ENCODE peak calls at places on chromosomes 6 and 20, in six cellular contexts. One of them, this sample, is unnamed.

GRCh38 chr6:20791932-20792331 is 257.7 kb downstream of the CDKAL1 start:
- DNase-seq in stromal cell of bone marrow: no peak
- DNase-seq in posterior cingulate gyrus: no peak
- DNase-seq in amygdala: no peak
- DNase-seq in EH: peak; percentile 39
- DNase-seq in NCI-H2029 treated with DMSO at 0.1 percent for 48 hours: no peak
- DNase-seq in this sample: no peak

GRCh38 chr6:10655508-10656055 is 38.8 kb downstream of the C6orf52 start:
- DNase-seq in stromal cell of bone marrow: no peak
- DNase-seq in posterior cingulate gyrus: no peak
- DNase-seq in amygdala: no peak
- DNase-seq in EH: no peak
- DNase-seq in NCI-H2029 treated with DMSO at 0.1 percent for 48 hours: no peak
- DNase-seq in this sample: no peak

GRCh38 chr6:70557998-70558397 is 8.7 kb upstream of the SDHAF4 start:
- DNase-seq in stromal cell of bone marrow: no peak
- DNase-seq in posterior cingulate gyrus: no peak
- DNase-seq in amygdala: no peak
- DNase-seq in EH: no peak
- DNase-seq in NCI-H2029 treated with DMSO at 0.1 percent for 48 hours: no peak
- DNase-seq in this sample: no peak

GRCh38 chr6:163412345-163412744 is 2.2 kb upstream of the QKI start:
- DNase-seq in stromal cell of bone marrow: no peak
- DNase-seq in posterior cingulate gyrus: no peak
- DNase-seq in amygdala: no peak
- DNase-seq in EH: no peak
- DNase-seq in NCI-H2029 treated with DMSO at 0.1 percent for 48 hours: no peak
- DNase-seq in this sample: no peak

GRCh38 chr6:151616091-151616513 is 122.3 kb downstream of the CCDC170 start:
- DNase-seq in stromal cell of bone marrow: no peak
- DNase-seq in posterior cingulate gyrus: no peak
- DNase-seq in amygdala: no peak
- DNase-seq in EH: no peak
- DNase-seq in NCI-H2029 treated with DMSO at 0.1 percent for 48 hours: no peak
- DNase-seq in this sample: no peak

GRCh38 chr6:107600936-107601335 is 111.0 kb downstream of the SOBP start:
- DNase-seq in stromal cell of bone marrow: peak; percentile 30
- DNase-seq in posterior cingulate gyrus: no peak
- DNase-seq in amygdala: no peak
- DNase-seq in EH: peak; percentile 43
- DNase-seq in NCI-H2029 treated with DMSO at 0.1 percent for 48 hours: no peak
- DNase-seq in this sample: no peak

GRCh38 chr6:158014505-158015187 is 33.0 kb downstream of the SYNJ2 start:
- DNase-seq in stromal cell of bone marrow: no peak
- DNase-seq in posterior cingulate gyrus: no peak
- DNase-seq in amygdala: no peak
- DNase-seq in EH: peak; percentile 44
- DNase-seq in NCI-H2029 treated with DMSO at 0.1 percent for 48 hours: no peak
- DNase-seq in this sample: no peak

GRCh38 chr20:49288784-49289696 is 11.2 kb upstream of the ZNFX1 start:
- DNase-seq in stromal cell of bone marrow: no peak
- DNase-seq in posterior cingulate gyrus: no peak
- DNase-seq in amygdala: no peak
- DNase-seq in EH: no peak
- DNase-seq in NCI-H2029 treated with DMSO at 0.1 percent for 48 hours: peak; percentile 9
- DNase-seq in this sample: no peak

GRCh38 chr6:146859206-146859605 is 260.4 kb downstream of the ADGB start:
- DNase-seq in stromal cell of bone marrow: no peak
- DNase-seq in posterior cingulate gyrus: no peak
- DNase-seq in amygdala: no peak
- DNase-seq in EH: no peak
- DNase-seq in NCI-H2029 treated with DMSO at 0.1 percent for 48 hours: no peak
- DNase-seq in this sample: no peak

GRCh38 chr6:134453792-134454510 is 136.0 kb upstream of the SGK1 start:
- DNase-seq in stromal cell of bone marrow: no peak
- DNase-seq in posterior cingulate gyrus: no peak
- DNase-seq in amygdala: no peak
- DNase-seq in EH: no peak
- DNase-seq in NCI-H2029 treated with DMSO at 0.1 percent for 48 hours: no peak
- DNase-seq in this sample: no peak

GRCh38 chr6:79466222-79466834 is 70.9 kb downstream of the LCA5 start:
- DNase-seq in stromal cell of bone marrow: peak; percentile 18
- DNase-seq in posterior cingulate gyrus: no peak
- DNase-seq in amygdala: no peak
- DNase-seq in EH: peak; percentile 26
- DNase-seq in NCI-H2029 treated with DMSO at 0.1 percent for 48 hours: peak; percentile 35
- DNase-seq in this sample: no peak

GRCh38 chr6:3068329-3069223 is at the start of gene RIPK1:
- DNase-seq in stromal cell of bone marrow: peak; percentile 78
- DNase-seq in posterior cingulate gyrus: peak; percentile 91
- DNase-seq in amygdala: peak; percentile 84
- DNase-seq in EH: peak; percentile 89
- DNase-seq in NCI-H2029 treated with DMSO at 0.1 percent for 48 hours: peak; percentile 92
- DNase-seq in this sample: peak; percentile 93

GRCh38 chr20:36585410-36586125 is 12.2 kb downstream of the TGIF2 start:
- DNase-seq in stromal cell of bone marrow: peak; percentile 71
- DNase-seq in posterior cingulate gyrus: no peak
- DNase-seq in amygdala: no peak
- DNase-seq in EH: peak; percentile 88
- DNase-seq in NCI-H2029 treated with DMSO at 0.1 percent for 48 hours: no peak
- DNase-seq in this sample: no peak

GRCh38 chr20:44701889-44702288 is 13.3 kb upstream of the CCN5 start:
- DNase-seq in stromal cell of bone marrow: no peak
- DNase-seq in posterior cingulate gyrus: no peak
- DNase-seq in amygdala: no peak
- DNase-seq in EH: no peak
- DNase-seq in NCI-H2029 treated with DMSO at 0.1 percent for 48 hours: no peak
- DNase-seq in this sample: no peak

GRCh38 chr6:43934803-43935602 is 165.0 kb downstream of the VEGFA start:
- DNase-seq in stromal cell of bone marrow: no peak
- DNase-seq in posterior cingulate gyrus: no peak
- DNase-seq in amygdala: no peak
- DNase-seq in EH: no peak
- DNase-seq in NCI-H2029 treated with DMSO at 0.1 percent for 48 hours: no peak
- DNase-seq in this sample: no peak

GRCh38 chr20:17481661-17482060 is 49.5 kb downstream of the BFSP1 start:
- DNase-seq in stromal cell of bone marrow: no peak
- DNase-seq in posterior cingulate gyrus: no peak
- DNase-seq in amygdala: no peak
- DNase-seq in EH: no peak
- DNase-seq in NCI-H2029 treated with DMSO at 0.1 percent for 48 hours: no peak
- DNase-seq in this sample: no peak

GRCh38 chr6:121851056-121851455 is 415.6 kb downstream of the GJA1 start:
- DNase-seq in stromal cell of bone marrow: no peak
- DNase-seq in posterior cingulate gyrus: no peak
- DNase-seq in amygdala: no peak
- DNase-seq in EH: peak; percentile 39
- DNase-seq in NCI-H2029 treated with DMSO at 0.1 percent for 48 hours: no peak
- DNase-seq in this sample: no peak

GRCh38 chr6:123745877-123746276 is 57.8 kb upstream of the NKAIN2 start:
- DNase-seq in stromal cell of bone marrow: peak; percentile 76
- DNase-seq in posterior cingulate gyrus: no peak
- DNase-seq in amygdala: no peak
- DNase-seq in EH: peak; percentile 7
- DNase-seq in NCI-H2029 treated with DMSO at 0.1 percent for 48 hours: no peak
- DNase-seq in this sample: no peak

GRCh38 chr6:143804835-143805239 is 38.3 kb upstream of the LTV1 start:
- DNase-seq in stromal cell of bone marrow: no peak
- DNase-seq in posterior cingulate gyrus: no peak
- DNase-seq in amygdala: no peak
- DNase-seq in EH: peak; percentile 62
- DNase-seq in NCI-H2029 treated with DMSO at 0.1 percent for 48 hours: no peak
- DNase-seq in this sample: no peak

GRCh38 chr6:41966214-41966920 is 24.8 kb upstream of the CCND3 start:
- DNase-seq in stromal cell of bone marrow: no peak
- DNase-seq in posterior cingulate gyrus: no peak
- DNase-seq in amygdala: no peak
- DNase-seq in EH: no peak
- DNase-seq in NCI-H2029 treated with DMSO at 0.1 percent for 48 hours: no peak
- DNase-seq in this sample: no peak

GRCh38 chr20:35006009-35006408 is 50.3 kb downstream of the MYH7B start:
- DNase-seq in stromal cell of bone marrow: no peak
- DNase-seq in posterior cingulate gyrus: no peak
- DNase-seq in amygdala: no peak
- DNase-seq in EH: no peak
- DNase-seq in NCI-H2029 treated with DMSO at 0.1 percent for 48 hours: no peak
- DNase-seq in this sample: no peak

GRCh38 chr6:109891924-109892323 is 86.2 kb upstream of the GPR6 start:
- DNase-seq in stromal cell of bone marrow: no peak
- DNase-seq in posterior cingulate gyrus: no peak
- DNase-seq in amygdala: no peak
- DNase-seq in EH: no peak
- DNase-seq in NCI-H2029 treated with DMSO at 0.1 percent for 48 hours: no peak
- DNase-seq in this sample: no peak

GRCh38 chr6:35294308-35294945 is 3.2 kb upstream of the DEF6 start:
- DNase-seq in stromal cell of bone marrow: no peak
- DNase-seq in posterior cingulate gyrus: no peak
- DNase-seq in amygdala: no peak
- DNase-seq in EH: peak; percentile 53
- DNase-seq in NCI-H2029 treated with DMSO at 0.1 percent for 48 hours: peak; percentile 10
- DNase-seq in this sample: no peak

GRCh38 chr6:156030053-156030452 is 574.4 kb upstream of the NOX3 start:
- DNase-seq in stromal cell of bone marrow: no peak
- DNase-seq in posterior cingulate gyrus: no peak
- DNase-seq in amygdala: no peak
- DNase-seq in EH: no peak
- DNase-seq in NCI-H2029 treated with DMSO at 0.1 percent for 48 hours: no peak
- DNase-seq in this sample: no peak

GRCh38 chr20:21571841-21572690 is 58.2 kb upstream of the NKX2-2 start:
- DNase-seq in stromal cell of bone marrow: no peak
- DNase-seq in posterior cingulate gyrus: no peak
- DNase-seq in amygdala: peak; percentile 3
- DNase-seq in EH: peak; percentile 4
- DNase-seq in NCI-H2029 treated with DMSO at 0.1 percent for 48 hours: peak; percentile 11
- DNase-seq in this sample: no peak

GRCh38 chr6:123810214-123810613 is 6.5 kb downstream of the NKAIN2 start:
- DNase-seq in stromal cell of bone marrow: no peak
- DNase-seq in posterior cingulate gyrus: no peak
- DNase-seq in amygdala: no peak
- DNase-seq in EH: no peak
- DNase-seq in NCI-H2029 treated with DMSO at 0.1 percent for 48 hours: no peak
- DNase-seq in this sample: no peak

GRCh38 chr6:134810402-134810801 is 139.5 kb downstream of the ALDH8A1 start:
- DNase-seq in stromal cell of bone marrow: no peak
- DNase-seq in posterior cingulate gyrus: no peak
- DNase-seq in amygdala: no peak
- DNase-seq in EH: peak; percentile 54
- DNase-seq in NCI-H2029 treated with DMSO at 0.1 percent for 48 hours: no peak
- DNase-seq in this sample: no peak

GRCh38 chr6:89237158-89237557 is 20.0 kb upstream of the GABRR1 start:
- DNase-seq in stromal cell of bone marrow: no peak
- DNase-seq in posterior cingulate gyrus: no peak
- DNase-seq in amygdala: no peak
- DNase-seq in EH: no peak
- DNase-seq in NCI-H2029 treated with DMSO at 0.1 percent for 48 hours: no peak
- DNase-seq in this sample: no peak

GRCh38 chr20:58661298-58662141 is 10.4 kb downstream of the STX16 start:
- DNase-seq in stromal cell of bone marrow: no peak
- DNase-seq in posterior cingulate gyrus: no peak
- DNase-seq in amygdala: no peak
- DNase-seq in EH: no peak
- DNase-seq in NCI-H2029 treated with DMSO at 0.1 percent for 48 hours: no peak
- DNase-seq in this sample: no peak

GRCh38 chr6:27154696-27155095 is 92.8 kb upstream of the PRSS16 start:
- DNase-seq in stromal cell of bone marrow: no peak
- DNase-seq in posterior cingulate gyrus: no peak
- DNase-seq in amygdala: no peak
- DNase-seq in EH: no peak
- DNase-seq in NCI-H2029 treated with DMSO at 0.1 percent for 48 hours: no peak
- DNase-seq in this sample: no peak

GRCh38 chr6:135231469-135231844 is 50.3 kb downstream of the MYB start:
- DNase-seq in stromal cell of bone marrow: no peak
- DNase-seq in posterior cingulate gyrus: no peak
- DNase-seq in amygdala: no peak
- DNase-seq in EH: peak; percentile 56
- DNase-seq in NCI-H2029 treated with DMSO at 0.1 percent for 48 hours: no peak
- DNase-seq in this sample: no peak

GRCh38 chr20:8530022-8530421 is 398.0 kb downstream of the PLCB1 start:
- DNase-seq in stromal cell of bone marrow: no peak
- DNase-seq in posterior cingulate gyrus: no peak
- DNase-seq in amygdala: no peak
- DNase-seq in EH: peak; percentile 48
- DNase-seq in NCI-H2029 treated with DMSO at 0.1 percent for 48 hours: no peak
- DNase-seq in this sample: no peak

GRCh38 chr20:45294659-45295058 is 12.0 kb upstream of the RBPJL start:
- DNase-seq in stromal cell of bone marrow: no peak
- DNase-seq in posterior cingulate gyrus: no peak
- DNase-seq in amygdala: no peak
- DNase-seq in EH: no peak
- DNase-seq in NCI-H2029 treated with DMSO at 0.1 percent for 48 hours: no peak
- DNase-seq in this sample: no peak

GRCh38 chr20:44780226-44780625 is 30.1 kb downstream of the RIMS4 start:
- DNase-seq in stromal cell of bone marrow: peak; percentile 31
- DNase-seq in posterior cingulate gyrus: no peak
- DNase-seq in amygdala: no peak
- DNase-seq in EH: peak; percentile 64
- DNase-seq in NCI-H2029 treated with DMSO at 0.1 percent for 48 hours: no peak
- DNase-seq in this sample: no peak

GRCh38 chr6:8392569-8392968 is 42.8 kb downstream of the SLC35B3 start:
- DNase-seq in stromal cell of bone marrow: no peak
- DNase-seq in posterior cingulate gyrus: no peak
- DNase-seq in amygdala: no peak
- DNase-seq in EH: no peak
- DNase-seq in NCI-H2029 treated with DMSO at 0.1 percent for 48 hours: no peak
- DNase-seq in this sample: no peak

GRCh38 chr20:60862601-60863000 is 389.5 kb upstream of the CDH4 start:
- DNase-seq in stromal cell of bone marrow: no peak
- DNase-seq in posterior cingulate gyrus: no peak
- DNase-seq in amygdala: no peak
- DNase-seq in EH: no peak
- DNase-seq in NCI-H2029 treated with DMSO at 0.1 percent for 48 hours: no peak
- DNase-seq in this sample: no peak

GRCh38 chr6:169223006-169223405 is 30.6 kb downstream of the THBS2 start:
- DNase-seq in stromal cell of bone marrow: no peak
- DNase-seq in posterior cingulate gyrus: no peak
- DNase-seq in amygdala: no peak
- DNase-seq in EH: no peak
- DNase-seq in NCI-H2029 treated with DMSO at 0.1 percent for 48 hours: no peak
- DNase-seq in this sample: no peak

GRCh38 chr20:11814276-11814675 is 103.4 kb upstream of the BTBD3 start:
- DNase-seq in stromal cell of bone marrow: no peak
- DNase-seq in posterior cingulate gyrus: no peak
- DNase-seq in amygdala: no peak
- DNase-seq in EH: peak; percentile 60
- DNase-seq in NCI-H2029 treated with DMSO at 0.1 percent for 48 hours: no peak
- DNase-seq in this sample: no peak

GRCh38 chr6:166087246-166087645 is 80.4 kb downstream of the TBXT start:
- DNase-seq in stromal cell of bone marrow: no peak
- DNase-seq in posterior cingulate gyrus: no peak
- DNase-seq in amygdala: no peak
- DNase-seq in EH: no peak
- DNase-seq in NCI-H2029 treated with DMSO at 0.1 percent for 48 hours: no peak
- DNase-seq in this sample: no peak

GRCh38 chr6:7137335-7138106 is 29.8 kb downstream of the RREB1 start:
- DNase-seq in stromal cell of bone marrow: peak; percentile 47
- DNase-seq in posterior cingulate gyrus: no peak
- DNase-seq in amygdala: no peak
- DNase-seq in EH: peak; percentile 83
- DNase-seq in NCI-H2029 treated with DMSO at 0.1 percent for 48 hours: no peak
- DNase-seq in this sample: no peak